ENCODE peak calls at places on chromosomes 1 and 21, in four cellular contexts. One of them, this sample, is unnamed.

GRCh38 chr1:26529405-26529654 is 231 bp upstream of the RPS6KA1 start:
- DNase-seq in brain microvascular endothelial cell: no peak
- DNase-seq in DND-41: no peak
- DNase-seq in transverse colon: no peak
- DNase-seq in this sample: no peak

GRCh38 chr1:169486281-169486904 is 649 bp upstream of the SLC19A2 start:
- DNase-seq in brain microvascular endothelial cell: peak; percentile 56
- DNase-seq in DND-41: no peak
- DNase-seq in transverse colon: no peak
- DNase-seq in this sample: no peak

GRCh38 chr1:3567405-3567804 is 43.9 kb downstream of the MEGF6 start:
- DNase-seq in brain microvascular endothelial cell: no peak
- DNase-seq in DND-41: no peak
- DNase-seq in transverse colon: no peak
- DNase-seq in this sample: no peak

GRCh38 chr21:44558695-44559094 is at the start of gene KRTAP10-3:
- DNase-seq in brain microvascular endothelial cell: no peak
- DNase-seq in DND-41: no peak
- DNase-seq in transverse colon: no peak
- DNase-seq in this sample: no peak

GRCh38 chr21:34913786-34914185 is 135.3 kb downstream of the RUNX1 start:
- DNase-seq in brain microvascular endothelial cell: no peak
- DNase-seq in DND-41: no peak
- DNase-seq in transverse colon: no peak
- DNase-seq in this sample: no peak

GRCh38 chr21:46079357-46080170 is 18.3 kb upstream of the COL6A2 start:
- DNase-seq in brain microvascular endothelial cell: peak; percentile 77
- DNase-seq in DND-41: peak; percentile 2
- DNase-seq in transverse colon: no peak
- DNase-seq in this sample: no peak

GRCh38 chr1:9245230-9245619 is 10.7 kb downstream of the H6PD start:
- DNase-seq in brain microvascular endothelial cell: no peak
- DNase-seq in DND-41: no peak
- DNase-seq in transverse colon: no peak
- DNase-seq in this sample: no peak

GRCh38 chr1:200704991-200705390 is 33.7 kb upstream of the CAMSAP2 start:
- DNase-seq in brain microvascular endothelial cell: no peak
- DNase-seq in DND-41: no peak
- DNase-seq in transverse colon: no peak
- DNase-seq in this sample: no peak

GRCh38 chr1:219099307-219099706 is 74.4 kb upstream of the LYPLAL1 start:
- DNase-seq in brain microvascular endothelial cell: no peak
- DNase-seq in DND-41: no peak
- DNase-seq in transverse colon: no peak
- DNase-seq in this sample: no peak

GRCh38 chr1:28280501-28280900 is 21.2 kb downstream of the SESN2 start:
- DNase-seq in brain microvascular endothelial cell: no peak
- DNase-seq in DND-41: no peak
- DNase-seq in transverse colon: no peak
- DNase-seq in this sample: no peak

GRCh38 chr1:73755649-73756048 is 442.3 kb downstream of the LRRIQ3 start:
- DNase-seq in brain microvascular endothelial cell: no peak
- DNase-seq in DND-41: no peak
- DNase-seq in transverse colon: no peak
- DNase-seq in this sample: no peak

GRCh38 chr1:56425494-56425860 is 153.9 kb downstream of the PLPP3 start:
- DNase-seq in brain microvascular endothelial cell: no peak
- DNase-seq in DND-41: no peak
- DNase-seq in transverse colon: no peak
- DNase-seq in this sample: no peak

GRCh38 chr1:7555391-7556185 is 215.5 kb upstream of the VAMP3 start:
- DNase-seq in brain microvascular endothelial cell: no peak
- DNase-seq in DND-41: no peak
- DNase-seq in transverse colon: no peak
- DNase-seq in this sample: no peak

GRCh38 chr1:154778280-154778679 is 91.8 kb downstream of the KCNN3 start:
- DNase-seq in brain microvascular endothelial cell: no peak
- DNase-seq in DND-41: no peak
- DNase-seq in transverse colon: no peak
- DNase-seq in this sample: no peak

GRCh38 chr1:182527680-182528079 is 61.4 kb downstream of the RNASEL start:
- DNase-seq in brain microvascular endothelial cell: peak; percentile 4
- DNase-seq in DND-41: no peak
- DNase-seq in transverse colon: no peak
- DNase-seq in this sample: no peak

GRCh38 chr21:24023936-24024335 is 1583.3 kb downstream of the MRPL39 start:
- DNase-seq in brain microvascular endothelial cell: no peak
- DNase-seq in DND-41: no peak
- DNase-seq in transverse colon: no peak
- DNase-seq in this sample: no peak

GRCh38 chr1:94559921-94560320 is 18.4 kb upstream of the F3 start:
- DNase-seq in brain microvascular endothelial cell: no peak
- DNase-seq in DND-41: no peak
- DNase-seq in transverse colon: no peak
- DNase-seq in this sample: no peak

GRCh38 chr1:231419738-231420298 is 2.3 kb downstream of the EGLN1 start:
- DNase-seq in brain microvascular endothelial cell: no peak
- DNase-seq in DND-41: no peak
- DNase-seq in transverse colon: no peak
- DNase-seq in this sample: peak; percentile 52

GRCh38 chr1:36776949-36777348 is 257.4 kb downstream of the GRIK3 start:
- DNase-seq in brain microvascular endothelial cell: no peak
- DNase-seq in DND-41: no peak
- DNase-seq in transverse colon: no peak
- DNase-seq in this sample: no peak

GRCh38 chr1:6646499-6647148 is 22.0 kb downstream of the THAP3 start:
- DNase-seq in brain microvascular endothelial cell: peak; percentile 31
- DNase-seq in DND-41: peak; percentile 32
- DNase-seq in transverse colon: no peak
- DNase-seq in this sample: peak; percentile 82

GRCh38 chr1:22916469-22916817 is 56.2 kb downstream of the LACTBL1 start:
- DNase-seq in brain microvascular endothelial cell: no peak
- DNase-seq in DND-41: peak; percentile 13
- DNase-seq in transverse colon: no peak
- DNase-seq in this sample: no peak

GRCh38 chr1:168618887-168619286 is 42.5 kb downstream of the XCL1 start:
- DNase-seq in brain microvascular endothelial cell: no peak
- DNase-seq in DND-41: no peak
- DNase-seq in transverse colon: no peak
- DNase-seq in this sample: no peak

GRCh38 chr21:41802684-41803083 is 35.8 kb upstream of the RIPK4 start:
- DNase-seq in brain microvascular endothelial cell: no peak
- DNase-seq in DND-41: no peak
- DNase-seq in transverse colon: peak; percentile 26
- DNase-seq in this sample: no peak

GRCh38 chr1:86156571-86157455 is at the start of gene COL24A1:
- DNase-seq in brain microvascular endothelial cell: peak; percentile 54
- DNase-seq in DND-41: no peak
- DNase-seq in transverse colon: peak; percentile 14
- DNase-seq in this sample: peak; percentile 26

GRCh38 chr1:185632659-185633428 is 101.3 kb upstream of the HMCN1 start:
- DNase-seq in brain microvascular endothelial cell: no peak
- DNase-seq in DND-41: no peak
- DNase-seq in transverse colon: no peak
- DNase-seq in this sample: no peak

GRCh38 chr1:193060938-193061337 is 1.5 kb downstream of the RO60 start:
- DNase-seq in brain microvascular endothelial cell: no peak
- DNase-seq in DND-41: no peak
- DNase-seq in transverse colon: no peak
- DNase-seq in this sample: peak; percentile 71

DNA sequence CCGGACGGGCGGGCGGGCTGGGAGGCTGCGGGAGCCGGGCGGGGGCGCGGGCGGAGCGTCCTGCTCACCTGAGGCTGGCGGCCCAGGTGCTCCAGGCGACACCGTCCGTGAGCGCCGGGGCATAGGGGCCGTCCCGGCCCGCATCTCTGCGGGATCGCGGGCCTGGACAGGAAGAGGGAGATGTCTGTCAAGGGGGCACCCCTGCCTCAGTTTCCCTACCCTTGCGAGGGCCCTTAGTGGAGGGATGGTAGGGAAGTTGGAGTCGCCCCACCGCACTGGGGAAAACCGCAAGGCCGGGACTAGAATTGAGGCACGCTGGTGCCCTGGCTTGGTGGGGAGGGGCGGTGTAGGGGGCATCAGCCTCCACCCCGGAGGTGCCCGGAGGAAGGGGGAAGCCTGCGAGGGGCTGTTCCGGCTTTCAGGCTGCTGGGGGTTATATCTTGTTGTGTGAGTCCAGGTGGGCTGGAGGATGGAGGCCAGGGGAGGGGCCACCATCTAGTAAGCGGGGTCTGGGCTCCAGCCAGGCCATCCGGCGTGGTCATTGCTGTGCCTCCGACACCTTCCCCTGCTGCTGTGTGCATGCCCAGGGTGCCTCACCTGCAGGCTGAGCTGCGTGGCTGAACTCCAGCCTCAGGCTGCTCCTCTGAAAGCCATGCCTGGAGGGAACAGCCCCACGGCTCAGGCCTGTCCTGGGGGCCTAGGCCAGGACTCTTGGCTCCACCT is 582 bp downstream of the VWA1 start:
- DNase-seq in brain microvascular endothelial cell: no peak
- DNase-seq in DND-41: no peak
- DNase-seq in transverse colon: no peak
- DNase-seq in this sample: no peak
- H3K4me3 ChIP-seq in brain microvascular endothelial cell: peak overlapping the region; percentile 31
- H3K4me3 ChIP-seq in DND-41: no peak overlapping the region
- H3K4me3 ChIP-seq in transverse colon: peak overlapping the region; percentile 56
- H3K4me3 ChIP-seq in this sample: no peak overlapping the region

DNA sequence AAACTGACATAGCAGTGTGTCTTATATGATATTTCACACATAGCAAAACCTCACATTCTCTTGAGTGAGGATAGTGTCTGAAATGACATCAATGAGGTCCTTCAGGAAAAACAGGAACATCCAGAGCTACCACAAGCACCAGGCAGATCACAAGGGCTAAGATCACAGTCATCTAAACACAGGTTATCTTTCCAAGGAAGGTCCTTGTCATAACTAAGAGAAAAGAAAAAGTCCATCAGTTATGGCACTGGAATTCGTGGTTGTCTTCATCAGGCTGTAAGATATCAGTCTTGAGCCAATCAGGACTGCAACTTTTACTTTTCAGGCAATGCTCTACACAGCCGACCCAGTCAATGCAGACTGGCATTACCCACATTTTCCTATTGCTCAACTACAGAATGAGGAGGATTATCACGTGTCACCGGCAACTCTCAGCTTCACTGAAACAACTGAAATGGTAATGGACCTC is 26.4 kb downstream of the SORT1 start:
- DNase-seq in brain microvascular endothelial cell: no peak
- DNase-seq in DND-41: no peak
- DNase-seq in transverse colon: no peak
- DNase-seq in this sample: no peak
- H3K4me3 ChIP-seq in brain microvascular endothelial cell: peak overlapping the region; percentile 2
- H3K4me3 ChIP-seq in DND-41: no peak overlapping the region
- H3K4me3 ChIP-seq in transverse colon: peak overlapping the region; percentile 2
- H3K4me3 ChIP-seq in this sample: no peak overlapping the region

GRCh38 chr1:15757016-15757543 is 1.5 kb upstream of the FBLIM1 start:
- DNase-seq in brain microvascular endothelial cell: no peak
- DNase-seq in DND-41: no peak
- DNase-seq in transverse colon: no peak
- DNase-seq in this sample: no peak

GRCh38 chr1:15758953-15759661 is 512 bp downstream of the FBLIM1 start:
- DNase-seq in brain microvascular endothelial cell: no peak
- DNase-seq in DND-41: no peak
- DNase-seq in transverse colon: no peak
- DNase-seq in this sample: no peak

GRCh38 chr1:15757575-15758401 is 807 bp upstream of the FBLIM1 start:
- DNase-seq in brain microvascular endothelial cell: no peak
- DNase-seq in DND-41: no peak
- DNase-seq in transverse colon: peak; percentile 70
- DNase-seq in this sample: no peak

GRCh38 chr1:15760520-15761211 is 2.1 kb downstream of the FBLIM1 start:
- DNase-seq in brain microvascular endothelial cell: peak; percentile 53
- DNase-seq in DND-41: no peak
- DNase-seq in transverse colon: peak; percentile 30
- DNase-seq in this sample: no peak

DNA sequence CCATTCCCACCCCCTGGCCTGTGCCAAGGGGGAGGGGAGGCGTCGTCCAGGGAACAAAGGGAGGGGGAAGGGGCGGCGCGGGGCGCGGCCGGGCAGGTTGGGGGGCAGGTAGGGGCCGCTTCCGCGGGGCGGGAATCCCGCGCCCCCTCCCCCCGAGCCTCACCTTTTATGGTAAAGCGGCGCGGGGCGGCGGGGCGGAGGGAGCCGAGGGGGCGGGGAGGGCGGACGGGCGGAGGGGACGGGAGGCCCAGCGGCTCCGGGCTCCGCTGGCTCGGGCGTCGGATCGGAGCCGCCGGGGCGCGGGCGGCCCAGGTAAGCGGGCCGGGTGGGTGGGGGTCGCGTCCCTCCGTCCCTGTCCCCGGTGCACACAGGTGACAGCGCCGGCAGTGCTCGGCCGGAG is at the start of gene FBLIM1:
- DNase-seq in brain microvascular endothelial cell: no peak
- DNase-seq in DND-41: no peak
- DNase-seq in transverse colon: no peak
- DNase-seq in this sample: no peak
- H3K4me3 ChIP-seq in brain microvascular endothelial cell: peak within 1 kb of the TSS; percentile 77
- H3K4me3 ChIP-seq in DND-41: no peak within 1 kb of the TSS
- H3K4me3 ChIP-seq in transverse colon: peak within 1 kb of the TSS; percentile 84
- H3K4me3 ChIP-seq in this sample: no peak within 1 kb of the TSS

GRCh38 chr1:164602480-164603093 is 43.6 kb downstream of the PBX1 start:
- DNase-seq in brain microvascular endothelial cell: peak; percentile 32
- DNase-seq in DND-41: no peak
- DNase-seq in transverse colon: peak; percentile 56
- DNase-seq in this sample: no peak
- H3K4me3 ChIP-seq in brain microvascular endothelial cell: no peak overlapping the region
- H3K4me3 ChIP-seq in DND-41: no peak overlapping the region
- H3K4me3 ChIP-seq in transverse colon: peak overlapping the region; percentile 29
- H3K4me3 ChIP-seq in this sample: no peak overlapping the region